ENCODE peak calls at places on chromosomes 3 and 15, in five cellular contexts. V is HFF-Myc, B is breast epithelium, Z is BJ, R is A673. Q is an unnamed sample.

GRCh38 chr3:73569246-73569760 is 55.4 kb downstream of the PDZRN3 start:
- DNase-seq in Z (no peak), R (no peak), V (no peak), B (no peak), Q (no peak)

GRCh38 chr15:34318277-34319079 is 19.1 kb downstream of the SLC12A6 start:
- DNase-seq in R (peak), B (peak), Z (no peak), V (no peak), Q (no peak)

GRCh38 chr3:157066335-157067071 is 93.4 kb downstream of the CCNL1 start:
- DNase-seq in V (no peak), Z (no peak), R (no peak), B (no peak), Q (no peak)

GRCh38 chr15:66936115-66936863 is 129.1 kb upstream of the SMAD3 start:
- DNase-seq in B (no peak), Z (peak), R (no peak), V (peak), Q (no peak)

GRCh38 chr3:148951599-148952361 is 39.6 kb upstream of the GYG1 start:
- DNase-seq in Z (no peak), R (no peak), B (no peak), V (no peak), Q (no peak)

GRCh38 chr15:47857384-47858168 is 140.3 kb downstream of the SEMA6D start:
- DNase-seq in V (no peak), R (no peak), Z (no peak), B (no peak), Q (no peak)

GRCh38 chr3:126464093-126464492 is 11.6 kb downstream of the ZXDC start:
- DNase-seq in R (no peak), Z (no peak), B (no peak), V (no peak), Q (no peak)

GRCh38 chr15:48898083-48898482 is 20.1 kb downstream of the EID1 start:
- DNase-seq in Z (no peak), V (no peak), B (no peak), R (no peak), Q (no peak)

GRCh38 chr3:123489400-123490004 is 40.6 kb upstream of the ADCY5 start:
- DNase-seq in B (peak), Z (peak), R (peak), V (peak), Q (peak)

GRCh38 chr3:12750223-12750622 is 8.8 kb downstream of the TMEM40 start:
- DNase-seq in V (peak), R (no peak), Z (peak), B (no peak), Q (no peak)

GRCh38 chr3:196699749-196700148 is 12.3 kb downstream of the CEP19 start:
- DNase-seq in R (no peak), V (no peak), Z (no peak), B (no peak), Q (no peak)

GRCh38 chr15:83462953-83463433 is 15.9 kb downstream of the SH3GL3 start:
- DNase-seq in R (no peak), B (no peak), Z (no peak), V (no peak), Q (no peak)

GRCh38 chr3:81869380-81869779 is 107.9 kb upstream of the GBE1 start:
- DNase-seq in B (no peak), R (no peak), V (no peak), Z (no peak), Q (no peak)

DNA sequence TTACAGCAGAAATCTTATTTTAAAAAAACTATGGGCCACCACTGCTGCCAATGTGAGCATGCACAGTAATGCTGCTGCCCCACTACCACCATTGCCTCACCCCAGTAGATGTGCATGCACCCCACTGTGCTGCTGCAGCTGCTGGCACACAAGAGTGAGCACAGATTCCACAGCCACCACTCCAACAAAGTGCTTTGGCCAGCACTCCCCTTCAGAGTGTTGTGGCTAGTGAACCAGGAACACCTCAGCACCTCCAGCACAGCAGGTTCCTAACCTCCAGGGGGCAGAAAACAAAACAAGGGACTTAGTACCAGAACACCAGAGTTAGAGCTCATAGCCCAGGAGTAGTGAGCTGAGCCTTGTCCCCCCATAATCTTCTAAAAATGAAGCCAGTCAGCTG is 629.6 kb downstream of the PYDC2 start:
- DNase-seq in V (no peak), R (no peak), Z (no peak), B (no peak), Q (no peak)
- TF ChIP-seq CTCF in V (no peak), R (no peak), Z (no peak), B (no peak), Q (peak)

GRCh38 chr15:72474912-72475601 is 927 bp downstream of the ARIH1 start:
- DNase-seq in B (peak), V (no peak), Z (peak), R (peak), Q (peak)
- TF ChIP-seq CTCF in B (no peak), V (no peak), Z (no peak), R (no peak), Q (no peak)

DNA sequence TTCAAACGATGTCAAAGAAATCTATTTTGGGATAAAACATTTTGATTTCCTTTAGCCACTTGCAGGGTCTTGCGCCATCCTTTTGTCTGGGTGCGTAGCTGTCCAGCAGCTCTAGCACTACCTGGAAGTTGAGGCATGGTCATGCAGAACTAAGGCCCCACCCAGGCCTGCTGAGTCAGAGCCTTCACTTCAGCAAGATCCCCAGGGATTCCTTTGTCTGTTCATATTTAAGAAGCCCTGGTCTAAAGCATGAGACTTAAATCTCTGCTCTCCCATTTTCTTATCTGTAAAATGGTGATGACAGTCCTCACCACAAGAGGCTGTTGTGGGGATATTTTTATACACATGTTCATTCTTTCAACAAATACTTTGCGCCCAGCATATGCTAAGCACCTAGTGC is 99.0 kb upstream of the CTDSPL start:
- DNase-seq in Z (no peak), B (no peak), V (no peak), R (peak), Q (no peak)
- TF ChIP-seq CTCF in Z (no peak), B (no peak), V (no peak), R (no peak), Q (no peak)

GRCh38 chr15:98806275-98806895 is 158.0 kb downstream of the IGF1R start:
- DNase-seq in R (no peak), B (no peak), Z (no peak), V (no peak), Q (no peak)

GRCh38 chr15:98803228-98804056 is 155.1 kb downstream of the IGF1R start:
- DNase-seq in V (no peak), R (no peak), B (no peak), Z (no peak), Q (no peak)

GRCh38 chr15:98805434-98806274 is 157.3 kb downstream of the IGF1R start:
- DNase-seq in Z (no peak), V (no peak), B (no peak), R (peak), Q (no peak)

GRCh38 chr15:98802187-98802586 is 153.8 kb downstream of the IGF1R start:
- DNase-seq in V (no peak), Z (no peak), B (no peak), R (no peak), Q (no peak)

GRCh38 chr15:98804057-98804380 is 155.7 kb downstream of the IGF1R start:
- DNase-seq in B (no peak), Z (no peak), R (peak), V (no peak), Q (no peak)
- TF ChIP-seq CTCF in B (no peak), Z (peak), R (peak), V (no peak), Q (peak)

GRCh38 chr15:25735550-25736384 is 127.4 kb downstream of the ATP10A start:
- DNase-seq in V (no peak), B (no peak), R (no peak), Z (no peak), Q (no peak)
- TF ChIP-seq CTCF in V (no peak), B (no peak), R (no peak), Z (no peak), Q (no peak)

GRCh38 chr3:8423307-8423706 is 78.3 kb upstream of the LMCD1 start:
- DNase-seq in V (no peak), Z (no peak), B (no peak), R (no peak), Q (no peak)
- TF ChIP-seq CTCF in V (no peak), Z (no peak), B (no peak), R (peak), Q (no peak)

Q was measured in progenitor cell of endocrine pancreas.